ENCODE peak calls at places on chromosomes 12 and 14, in four cellular contexts. K is dorsolateral prefrontal cortex, H is ascending aorta, I is upper lobe of right lung. Y is an unnamed sample.
A peak's percentile ranks its signal among the peaks of the same experiment; 100 is the strongest.

GRCh38 chr12:104720346-104721064 is 237.6 kb downstream of the SLC41A2 start:
- DNase-seq in K (no peak), H (no peak), I (no peak), Y (no peak)

GRCh38 chr14:35336171-35337073 is 44.2 kb downstream of the PSMA6 start:
- DNase-seq in K (no peak), H (peak; percentile 59), I (peak; percentile 95), Y (peak; percentile 99)

GRCh38 chr14:46018846-46019420 is 632.6 kb downstream of the RPL10L start:
- DNase-seq in K (no peak), H (no peak), I (no peak), Y (no peak)

GRCh38 chr12:75684678-75685620 is 173.5 kb upstream of the KRR1 start:
- DNase-seq in K (no peak), H (no peak), I (no peak), Y (no peak)

GRCh38 chr12:106045251-106045674 is 93.5 kb downstream of the NUAK1 start:
- DNase-seq in K (no peak), H (no peak), I (no peak), Y (no peak)

GRCh38 chr12:15601210-15601800 is 187.9 kb downstream of the EPS8 start:
- DNase-seq in K (no peak), H (no peak), I (no peak), Y (no peak)

GRCh38 chr14:105153331-105153731 is 15.2 kb downstream of the JAG2 start:
- DNase-seq in K (no peak), H (no peak), I (no peak), Y (no peak)

GRCh38 chr12:9869307-9870161 is at the start of gene CLEC2B:
- DNase-seq in K (no peak), H (no peak), I (no peak), Y (no peak)

GRCh38 chr14:99425272-99425681 is 55.4 kb downstream of the SETD3 start:
- DNase-seq in K (no peak), H (no peak), I (peak; percentile 92), Y (no peak)

GRCh38 chr12:54296393-54297121 is 4.3 kb downstream of the NFE2 start:
- DNase-seq in K (no peak), H (no peak), I (no peak), Y (no peak)

GRCh38 chr14:53902307-53902706 is 54.3 kb downstream of the BMP4 start:
- DNase-seq in K (no peak), H (no peak), I (no peak), Y (no peak)

GRCh38 chr14:97441740-97442362 is 644.7 kb downstream of the VRK1 start:
- DNase-seq in K (no peak), H (no peak), I (no peak), Y (no peak)

GRCh38 chr14:104328607-104329006 is 190.2 kb downstream of the KIF26A start:
- DNase-seq in K (no peak), H (no peak), I (no peak), Y (no peak)

GRCh38 chr14:32908487-32909084 is 30.1 kb upstream of the NPAS3 start:
- DNase-seq in K (no peak), H (no peak), I (no peak), Y (no peak)

GRCh38 chr12:20212658-20213387 is 155.5 kb upstream of the PDE3A start:
- DNase-seq in K (peak; percentile 63), H (peak; percentile 75), I (peak; percentile 73), Y (peak; percentile 92)

GRCh38 chr12:108363165-108363564 is 24.1 kb upstream of the CMKLR1 start:
- DNase-seq in K (no peak), H (no peak), I (no peak), Y (peak; percentile 33)

GRCh38 chr12:6766651-6767300 is 613 bp downstream of the PTMS start:
- DNase-seq in K (peak; percentile 85), H (no peak), I (peak; percentile 93), Y (no peak)

GRCh38 chr12:4271433-4272013 is 2.0 kb upstream of the CCND2 start:
- DNase-seq in K (no peak), H (no peak), I (no peak), Y (peak; percentile 49)

GRCh38 chr12:89706551-89707348 is 1.9 kb downstream of the ATP2B1 start:
- DNase-seq in K (peak; percentile 48), H (no peak), I (peak; percentile 61), Y (no peak)

DNA sequence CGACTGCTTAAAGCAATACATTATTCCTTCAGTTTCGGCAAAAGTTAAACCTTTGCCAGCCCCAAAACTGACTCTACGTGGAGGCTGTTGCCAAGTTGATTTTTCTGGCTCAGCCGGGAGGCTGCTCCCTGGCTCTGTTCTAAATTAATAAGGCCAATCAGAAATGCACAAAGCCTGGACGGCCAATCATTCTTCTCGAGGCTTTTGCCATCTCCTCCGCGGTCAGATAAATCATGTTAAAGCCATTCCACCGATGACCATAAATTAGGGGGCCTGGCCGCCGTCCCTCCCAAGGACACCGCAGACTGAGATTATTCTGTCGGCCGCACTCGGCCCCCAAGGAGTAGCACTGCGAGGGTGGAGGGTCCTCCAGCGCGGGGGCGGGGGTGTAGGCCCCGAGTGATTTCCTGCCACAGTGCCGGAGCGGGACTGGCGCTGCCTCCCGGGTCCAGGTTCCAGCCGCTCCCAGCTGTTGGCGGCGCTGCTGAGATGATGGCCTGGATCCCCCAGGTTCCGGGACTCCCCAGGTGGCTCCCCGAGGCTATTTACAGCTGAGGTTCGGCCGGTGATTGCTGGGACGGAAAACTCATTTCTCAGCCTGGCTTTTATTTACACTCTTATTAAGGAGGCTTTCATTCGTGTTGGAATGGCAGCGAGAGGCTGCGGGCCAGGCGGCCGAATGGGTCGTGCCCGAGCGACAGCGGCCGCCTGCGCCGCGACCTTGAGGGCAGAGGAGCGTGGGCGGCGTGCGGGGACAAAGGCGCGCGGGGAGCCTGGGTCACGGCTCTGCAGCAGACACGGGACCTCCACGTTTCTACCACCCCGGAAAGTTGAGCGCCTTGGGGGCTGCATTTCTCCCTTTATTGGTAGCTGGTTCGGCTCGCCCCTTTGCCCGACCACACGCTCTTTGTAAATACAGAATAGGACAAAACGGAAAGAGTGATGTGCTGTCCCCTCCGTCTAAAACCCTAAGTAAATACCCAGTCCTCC is 165.2 kb downstream of the MON2 start:
- DNase-seq in K (peak; percentile 76), H (no peak), I (peak; percentile 79), Y (peak; percentile 81)
- TF ChIP-seq CTCF in K (peak; percentile 57), H (peak; percentile 66), I (peak; percentile 46), Y (no peak)

GRCh38 chr12:53097564-53098353 is at the start of gene IGFBP6:
- DNase-seq in K (peak; percentile 66), H (no peak), I (peak; percentile 83), Y (no peak)
- H3K27ac ChIP-seq in K (peak within 1 kb of the TSS; percentile 85), H (peak within 1 kb of the TSS; percentile 97), I (peak within 1 kb of the TSS; percentile 76), Y (peak within 1 kb of the TSS; percentile 93)

DNA sequence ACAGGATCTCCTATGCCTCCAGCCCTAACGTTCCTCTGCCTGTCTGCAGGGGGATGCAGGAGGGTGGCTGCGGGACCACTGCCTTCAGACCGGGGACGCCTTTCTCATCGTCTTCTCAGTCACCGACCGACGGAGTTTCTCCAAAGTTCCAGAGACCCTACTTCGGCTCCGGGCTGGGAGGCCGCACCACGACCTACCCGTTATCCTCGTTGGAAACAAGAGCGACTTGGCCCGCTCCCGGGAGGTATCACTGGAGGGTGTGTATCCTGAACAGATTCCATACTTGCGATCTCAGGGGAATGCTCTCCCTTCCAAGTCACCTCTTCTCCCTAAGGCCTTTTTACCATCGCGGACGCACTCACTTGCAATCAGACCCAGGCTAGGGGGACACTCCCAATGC is 3.0 kb downstream of the REM2 start:
- DNase-seq in K (no peak), H (no peak), I (no peak), Y (no peak)
- H3K4me3 ChIP-seq in K (no peak overlapping the region), H (no peak overlapping the region), I (peak overlapping the region; percentile 68), Y (no peak overlapping the region)

DNA sequence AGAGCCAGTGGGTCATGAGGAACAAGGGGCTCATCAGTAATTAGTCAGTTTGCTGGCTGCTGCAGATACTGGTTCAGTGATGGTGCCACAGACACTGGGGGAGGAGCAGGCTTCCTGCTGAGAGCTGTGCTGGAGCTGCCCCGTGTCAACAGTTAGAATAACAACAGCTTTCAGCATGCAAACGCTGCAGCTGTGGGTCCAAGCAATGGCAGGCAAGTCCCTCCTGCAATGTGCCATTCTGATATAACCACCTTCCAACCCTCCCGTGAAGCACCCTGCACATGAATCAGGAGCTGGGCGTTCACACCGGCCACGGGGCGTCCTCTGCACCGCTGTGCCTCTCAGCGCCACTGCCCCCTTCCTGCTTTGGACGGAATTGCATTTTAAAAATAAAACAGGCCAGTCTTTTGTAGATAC is 258.4 kb upstream of the SFSWAP start:
- DNase-seq in K (no peak), H (no peak), I (peak; percentile 66), Y (no peak)
- TF ChIP-seq CTCF in K (no peak), H (no peak), I (peak; percentile 35), Y (no peak)

Y was measured in coronary artery.